ENCODE peak calls at places on chromosomes 6 and 20, in five cellular contexts. One of them, this sample, is unnamed.

GRCh38 chr20:58144071-58144470 is 84.4 kb downstream of the ANKRD60 start:
- DNase-seq in SK-N-SH: no peak
- DNase-seq in NT2/D1: no peak
- DNase-seq in H1: no peak
- DNase-seq in HepG2: no peak
- DNase-seq in this sample: no peak

GRCh38 chr6:40391086-40391485 is 196.1 kb downstream of the LRFN2 start:
- DNase-seq in SK-N-SH: no peak
- DNase-seq in NT2/D1: no peak
- DNase-seq in H1: no peak
- DNase-seq in HepG2: no peak
- DNase-seq in this sample: no peak

GRCh38 chr20:40519928-40520327 is 169.1 kb downstream of the MAFB start:
- DNase-seq in SK-N-SH: no peak
- DNase-seq in NT2/D1: no peak
- DNase-seq in H1: no peak
- DNase-seq in HepG2: no peak
- DNase-seq in this sample: no peak

GRCh38 chr6:118578617-118579016 is 30.5 kb downstream of the PLN start:
- DNase-seq in SK-N-SH: no peak
- DNase-seq in NT2/D1: no peak
- DNase-seq in H1: no peak
- DNase-seq in HepG2: no peak
- DNase-seq in this sample: no peak

GRCh38 chr6:5323979-5324378 is 62.7 kb downstream of the FARS2 start:
- DNase-seq in SK-N-SH: no peak
- DNase-seq in NT2/D1: no peak
- DNase-seq in H1: no peak
- DNase-seq in HepG2: no peak
- DNase-seq in this sample: no peak

GRCh38 chr20:50679753-50680105 is 11.6 kb downstream of the RIPOR3 start:
- DNase-seq in SK-N-SH: no peak
- DNase-seq in NT2/D1: no peak
- DNase-seq in H1: no peak
- DNase-seq in HepG2: no peak
- DNase-seq in this sample: no peak

GRCh38 chr6:16822529-16822928 is 61.3 kb upstream of the ATXN1 start:
- DNase-seq in SK-N-SH: no peak
- DNase-seq in NT2/D1: no peak
- DNase-seq in H1: no peak
- DNase-seq in HepG2: no peak
- DNase-seq in this sample: no peak

GRCh38 chr6:154830771-154831170 is 97.6 kb downstream of the SCAF8 start:
- DNase-seq in SK-N-SH: no peak
- DNase-seq in NT2/D1: no peak
- DNase-seq in H1: no peak
- DNase-seq in HepG2: no peak
- DNase-seq in this sample: no peak

GRCh38 chr6:72037006-72037405 is 150.7 kb downstream of the RIMS1 start:
- DNase-seq in SK-N-SH: no peak
- DNase-seq in NT2/D1: no peak
- DNase-seq in H1: no peak
- DNase-seq in HepG2: no peak
- DNase-seq in this sample: no peak

GRCh38 chr6:3414704-3415453 is 42.0 kb downstream of the SLC22A23 start:
- DNase-seq in SK-N-SH: no peak
- DNase-seq in NT2/D1: peak
- DNase-seq in H1: no peak
- DNase-seq in HepG2: peak
- DNase-seq in this sample: peak

GRCh38 chr20:46349742-46350056 is 41.4 kb upstream of the CDH22 start:
- DNase-seq in SK-N-SH: no peak
- DNase-seq in NT2/D1: no peak
- DNase-seq in H1: no peak
- DNase-seq in HepG2: no peak
- DNase-seq in this sample: no peak

GRCh38 chr20:62192635-62193034 is 9.8 kb downstream of the MTG2 start:
- DNase-seq in SK-N-SH: no peak
- DNase-seq in NT2/D1: no peak
- DNase-seq in H1: no peak
- DNase-seq in HepG2: no peak
- DNase-seq in this sample: no peak

GRCh38 chr6:22613695-22614094 is 44.3 kb downstream of the HDGFL1 start:
- DNase-seq in SK-N-SH: no peak
- DNase-seq in NT2/D1: no peak
- DNase-seq in H1: no peak
- DNase-seq in HepG2: no peak
- DNase-seq in this sample: no peak

GRCh38 chr6:88368071-88368787 is 202.1 kb upstream of the CNR1 start:
- DNase-seq in SK-N-SH: no peak
- DNase-seq in NT2/D1: no peak
- DNase-seq in H1: no peak
- DNase-seq in HepG2: no peak
- DNase-seq in this sample: no peak

GRCh38 chr20:34525709-34526416 is 9.6 kb downstream of the DYNLRB1 start:
- DNase-seq in SK-N-SH: peak
- DNase-seq in NT2/D1: no peak
- DNase-seq in H1: no peak
- DNase-seq in HepG2: peak
- DNase-seq in this sample: no peak

GRCh38 chr6:30341728-30342127 is 3.2 kb upstream of the RPP21 start:
- DNase-seq in SK-N-SH: no peak
- DNase-seq in NT2/D1: no peak
- DNase-seq in H1: no peak
- DNase-seq in HepG2: no peak
- DNase-seq in this sample: no peak

GRCh38 chr6:37489697-37490336 is 9.9 kb downstream of the CCDC167 start:
- DNase-seq in SK-N-SH: peak
- DNase-seq in NT2/D1: no peak
- DNase-seq in H1: no peak
- DNase-seq in HepG2: peak
- DNase-seq in this sample: no peak

GRCh38 chr6:158452191-158452590 is 107.7 kb upstream of the TMEM181 start:
- DNase-seq in SK-N-SH: no peak
- DNase-seq in NT2/D1: no peak
- DNase-seq in H1: no peak
- DNase-seq in HepG2: no peak
- DNase-seq in this sample: no peak

GRCh38 chr20:32823078-32823477 is 3.3 kb downstream of the MAPRE1 start:
- DNase-seq in SK-N-SH: no peak
- DNase-seq in NT2/D1: no peak
- DNase-seq in H1: no peak
- DNase-seq in HepG2: peak
- DNase-seq in this sample: no peak

GRCh38 chr6:22888147-22888831 is 318.9 kb downstream of the HDGFL1 start:
- DNase-seq in SK-N-SH: no peak
- DNase-seq in NT2/D1: no peak
- DNase-seq in H1: no peak
- DNase-seq in HepG2: no peak
- DNase-seq in this sample: no peak

GRCh38 chr6:19287928-19288327 is 549.2 kb upstream of the ID4 start:
- DNase-seq in SK-N-SH: no peak
- DNase-seq in NT2/D1: no peak
- DNase-seq in H1: no peak
- DNase-seq in HepG2: no peak
- DNase-seq in this sample: no peak

GRCh38 chr20:23396961-23397620 is 24.2 kb downstream of the NAPB start:
- DNase-seq in SK-N-SH: no peak
- DNase-seq in NT2/D1: no peak
- DNase-seq in H1: no peak
- DNase-seq in HepG2: no peak
- DNase-seq in this sample: no peak

GRCh38 chr6:6900566-6901204 is 207.1 kb upstream of the RREB1 start:
- DNase-seq in SK-N-SH: no peak
- DNase-seq in NT2/D1: no peak
- DNase-seq in H1: no peak
- DNase-seq in HepG2: no peak
- DNase-seq in this sample: no peak

GRCh38 chr6:38339914-38340313 is 299.8 kb downstream of the BTBD9 start:
- DNase-seq in SK-N-SH: no peak
- DNase-seq in NT2/D1: no peak
- DNase-seq in H1: no peak
- DNase-seq in HepG2: no peak
- DNase-seq in this sample: no peak

GRCh38 chr20:8250539-8251200 is 118.6 kb downstream of the PLCB1 start:
- DNase-seq in SK-N-SH: no peak
- DNase-seq in NT2/D1: no peak
- DNase-seq in H1: no peak
- DNase-seq in HepG2: peak
- DNase-seq in this sample: no peak

GRCh38 chr20:8260837-8261241 is 128.8 kb downstream of the PLCB1 start:
- DNase-seq in SK-N-SH: no peak
- DNase-seq in NT2/D1: no peak
- DNase-seq in H1: no peak
- DNase-seq in HepG2: no peak
- DNase-seq in this sample: no peak

GRCh38 chr20:8251201-8251575 is 119.1 kb downstream of the PLCB1 start:
- DNase-seq in SK-N-SH: no peak
- DNase-seq in NT2/D1: no peak
- DNase-seq in H1: no peak
- DNase-seq in HepG2: no peak
- DNase-seq in this sample: no peak

GRCh38 chr20:8255945-8256632 is 124.0 kb downstream of the PLCB1 start:
- DNase-seq in SK-N-SH: no peak
- DNase-seq in NT2/D1: no peak
- DNase-seq in H1: no peak
- DNase-seq in HepG2: peak
- DNase-seq in this sample: no peak

DNA sequence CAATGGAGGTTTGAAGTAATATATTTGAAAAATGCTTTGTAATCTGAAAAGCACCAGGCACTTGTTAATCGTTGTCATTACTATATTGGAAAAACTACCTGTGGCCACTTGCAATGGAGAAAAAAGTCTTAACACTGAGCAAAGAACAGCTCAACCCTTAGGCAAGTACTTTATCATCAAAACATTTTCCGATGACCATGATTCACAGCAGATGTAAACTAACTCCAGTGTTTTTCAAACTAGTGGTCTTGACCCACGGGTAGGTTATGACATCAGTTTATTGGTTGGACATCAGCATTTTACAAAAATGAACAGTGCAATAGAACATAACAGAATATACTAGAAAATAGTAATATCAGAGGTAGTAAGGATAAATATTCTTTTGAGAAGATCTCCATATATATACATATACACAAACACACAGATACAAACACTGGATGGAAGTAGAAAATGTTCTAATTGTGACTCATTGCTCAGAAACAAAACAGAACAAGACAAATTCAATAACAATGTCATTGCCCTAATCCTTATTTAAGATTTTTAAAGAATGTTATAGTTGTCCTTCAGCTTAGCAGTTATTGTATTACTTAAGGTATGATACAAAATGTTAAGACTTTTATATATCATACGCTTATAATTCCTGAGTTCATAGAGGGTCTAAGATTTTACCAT is 123.0 kb downstream of the PLCB1 start:
- DNase-seq in SK-N-SH: no peak
- DNase-seq in NT2/D1: no peak
- DNase-seq in H1: no peak
- DNase-seq in HepG2: no peak
- DNase-seq in this sample: no peak
- TF ChIP-seq YY1 in SK-N-SH: no peak
- TF ChIP-seq YY1 in NT2/D1: no peak
- TF ChIP-seq YY1 in H1: no peak
- TF ChIP-seq YY1 in HepG2: no peak
- TF ChIP-seq YY1 in this sample: no peak

GRCh38 chr6:150346346-150346745 is 22.5 kb upstream of the IYD start:
- DNase-seq in SK-N-SH: no peak
- DNase-seq in NT2/D1: no peak
- DNase-seq in H1: no peak
- DNase-seq in HepG2: no peak
- DNase-seq in this sample: no peak
- TF ChIP-seq YY1 in SK-N-SH: no peak
- TF ChIP-seq YY1 in NT2/D1: no peak
- TF ChIP-seq YY1 in H1: no peak
- TF ChIP-seq YY1 in HepG2: no peak
- TF ChIP-seq YY1 in this sample: no peak

DNA sequence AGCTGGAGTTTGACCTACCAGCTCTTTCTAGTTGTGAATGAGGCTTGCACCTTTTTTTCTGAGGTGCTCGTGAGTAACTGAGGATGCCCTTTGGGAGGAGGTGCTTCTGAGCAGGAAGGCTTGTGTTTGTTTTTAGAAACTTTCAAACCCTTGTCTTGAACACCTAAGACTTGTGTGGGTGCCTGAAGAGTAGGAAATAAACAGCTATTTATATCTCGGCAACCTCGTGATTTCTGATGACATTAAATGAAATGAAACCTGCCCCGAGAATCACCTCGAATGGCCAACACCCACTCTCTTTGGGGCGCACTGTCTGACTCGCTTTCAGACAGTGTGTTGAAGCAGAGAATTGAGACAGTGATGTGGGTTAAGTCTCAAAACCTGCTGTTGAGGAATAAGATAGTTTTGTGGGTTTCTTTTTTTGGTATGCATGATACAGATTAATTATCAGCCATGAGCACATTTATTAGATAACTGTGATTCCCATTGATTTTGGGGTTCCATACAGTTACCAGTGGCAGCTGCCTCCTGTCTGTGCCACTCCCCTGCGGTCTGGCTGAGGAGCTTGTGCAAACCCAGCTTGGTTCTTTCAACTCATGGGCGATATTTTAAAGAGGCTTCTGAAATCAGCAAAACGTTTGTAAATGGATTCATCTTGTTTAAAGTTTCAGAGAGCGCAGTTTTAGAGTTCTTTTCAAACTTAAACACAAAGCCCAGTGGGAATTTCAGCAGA is 8.4 kb downstream of the IRF4 start:
- DNase-seq in SK-N-SH: no peak
- DNase-seq in NT2/D1: no peak
- DNase-seq in H1: no peak
- DNase-seq in HepG2: no peak
- DNase-seq in this sample: no peak
- TF ChIP-seq YY1 in SK-N-SH: no peak
- TF ChIP-seq YY1 in NT2/D1: no peak
- TF ChIP-seq YY1 in H1: no peak
- TF ChIP-seq YY1 in HepG2: no peak
- TF ChIP-seq YY1 in this sample: no peak

DNA sequence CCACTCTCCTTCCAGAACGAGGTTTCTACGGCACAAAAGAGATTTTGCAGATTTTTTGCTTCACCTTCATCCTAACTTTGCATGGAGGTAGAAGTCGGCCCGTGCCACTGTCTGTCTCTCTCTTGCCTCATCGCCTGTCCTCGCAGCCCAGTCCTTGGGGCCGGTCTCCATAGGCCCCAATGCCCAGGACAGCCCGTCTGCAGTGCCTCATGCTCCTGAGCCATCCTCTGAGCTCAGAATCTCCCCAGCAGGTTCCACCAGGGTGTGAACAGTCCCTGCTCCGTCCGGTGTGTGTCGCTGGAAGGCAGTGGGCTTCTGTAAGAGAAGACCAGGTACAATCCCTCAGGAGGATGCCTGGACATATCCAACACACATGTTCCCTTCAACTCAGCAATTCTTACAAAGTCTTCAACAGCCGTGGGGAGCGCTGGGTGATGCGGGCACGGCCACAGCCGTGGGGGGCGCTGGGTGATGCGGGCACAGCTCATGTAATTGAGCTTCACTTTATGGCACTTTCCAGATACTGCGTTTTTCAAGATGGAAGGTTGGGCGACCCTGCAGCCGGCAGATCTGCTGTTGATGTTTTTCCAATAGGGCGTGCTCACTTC is 231.9 kb downstream of the DLL1 start:
- DNase-seq in SK-N-SH: no peak
- DNase-seq in NT2/D1: no peak
- DNase-seq in H1: no peak
- DNase-seq in HepG2: no peak
- DNase-seq in this sample: no peak
- TF ChIP-seq YY1 in SK-N-SH: no peak
- TF ChIP-seq YY1 in NT2/D1: no peak
- TF ChIP-seq YY1 in H1: no peak
- TF ChIP-seq YY1 in HepG2: no peak
- TF ChIP-seq YY1 in this sample: no peak

GRCh38 chr6:33443619-33444504 is 10.5 kb upstream of the ZBTB9 start:
- DNase-seq in SK-N-SH: peak
- DNase-seq in NT2/D1: no peak
- DNase-seq in H1: no peak
- DNase-seq in HepG2: no peak
- DNase-seq in this sample: no peak
- TF ChIP-seq YY1 in SK-N-SH: no peak
- TF ChIP-seq YY1 in NT2/D1: no peak
- TF ChIP-seq YY1 in H1: no peak
- TF ChIP-seq YY1 in HepG2: no peak
- TF ChIP-seq YY1 in this sample: no peak

This sample was measured in K562.